ENCODE peak calls at places on chromosomes 5 and 9, in eight cellular contexts. P is activated T-helper 2 cell treated with anti-CD3 and anti-CD28 coated beads, Interferon-gamma antibody, Interleukin-2, Interleukin-4, amounts not matched to agents 10 μg/mL and 5 μg/mL and 100 μg/mL, durations not matched to agents 14 hours and 24 hours and 36 hours; H is NCI-H345; Y is NCI-H748 treated with DMSO at 0.1 percent for 48 hours; D is stimulated activated CD8-positive, alpha-beta memory T cell treated with anti-CD3 and anti-CD28 coated beads, Interleukin-7, amount 100 ng/mL, for 1 hour; O is NB4; G is SW 1271; R is upper lobe of right lung. Q is an unnamed sample.
A peak's percentile ranks its signal among the peaks of the same experiment; 100 is the strongest.

GRCh38 chr9:17018540-17019196 is 116.2 kb upstream of the CNTLN start:
- DNase-seq in P (no peak), H (no peak), Y (no peak), D (no peak), O (no peak), G (no peak), R (no peak), Q (no peak)

GRCh38 chr9:72526901-72527800 is 5.7 kb downstream of the TMC1 start:
- DNase-seq in P (peak; percentile 61), H (no peak), Y (no peak), D (peak; percentile 50), O (peak; percentile 88), G (no peak), R (peak; percentile 83), Q (no peak)

GRCh38 chr9:84975926-84976325 is 306.4 kb downstream of the NTRK2 start:
- DNase-seq in P (no peak), H (no peak), Y (no peak), D (no peak), O (no peak), G (no peak), R (no peak), Q (no peak)

GRCh38 chr5:175517824-175518450 is 39.6 kb downstream of the SFXN1 start:
- DNase-seq in P (peak; percentile 71), H (no peak), Y (no peak), D (peak; percentile 50), O (no peak), G (no peak), R (no peak), Q (no peak)

GRCh38 chr9:135440620-135441019 is 39.0 kb upstream of the PPP1R26 start:
- DNase-seq in P (no peak), H (no peak), Y (no peak), D (no peak), O (no peak), G (no peak), R (no peak), Q (no peak)

GRCh38 chr5:137141779-137142178 is 357.3 kb downstream of the SPOCK1 start:
- DNase-seq in P (no peak), H (peak; percentile 65), Y (no peak), D (no peak), O (peak; percentile 46), G (no peak), R (no peak), Q (no peak)

GRCh38 chr9:107020040-107020530 is 157.1 kb downstream of the ZNF462 start:
- DNase-seq in P (no peak), H (no peak), Y (no peak), D (no peak), O (no peak), G (no peak), R (no peak), Q (no peak)

GRCh38 chr9:135959814-135960213 is 1.4 kb downstream of the UBAC1 start:
- DNase-seq in P (no peak), H (no peak), Y (no peak), D (no peak), O (no peak), G (no peak), R (no peak), Q (no peak)

GRCh38 chr9:15468113-15468512 is 42.7 kb downstream of the PSIP1 start:
- DNase-seq in P (no peak), H (peak; percentile 8), Y (peak; percentile 27), D (no peak), O (no peak), G (no peak), R (no peak), Q (peak; percentile 13)

GRCh38 chr5:58064799-58065198 is 395.1 kb downstream of the PLK2 start:
- DNase-seq in P (no peak), H (no peak), Y (peak; percentile 47), D (no peak), O (no peak), G (no peak), R (no peak), Q (no peak)

GRCh38 chr5:83608122-83608521 is 112.5 kb downstream of the HAPLN1 start:
- DNase-seq in P (no peak), H (peak; percentile 39), Y (peak; percentile 56), D (no peak), O (peak; percentile 59), G (peak; percentile 1), R (no peak), Q (peak; percentile 45)

GRCh38 chr9:92501671-92502393 is 19.5 kb upstream of the ASPN start:
- DNase-seq in P (no peak), H (no peak), Y (no peak), D (no peak), O (peak; percentile 53), G (no peak), R (no peak), Q (peak; percentile 16)

GRCh38 chr9:32264171-32264862 is 120.1 kb upstream of the ACO1 start:
- DNase-seq in P (no peak), H (no peak), Y (no peak), D (no peak), O (peak; percentile 53), G (no peak), R (no peak), Q (no peak)

GRCh38 chr9:78132688-78133033 is 101.0 kb upstream of the GNAQ start:
- DNase-seq in P (no peak), H (no peak), Y (no peak), D (no peak), O (peak; percentile 43), G (no peak), R (no peak), Q (no peak)

GRCh38 chr9:77561321-77562020 is 86.7 kb downstream of the GNA14 start:
- DNase-seq in P (no peak), H (no peak), Y (no peak), D (no peak), O (peak; percentile 11), G (no peak), R (no peak), Q (no peak)

GRCh38 chr5:76500633-76501393 is 97.7 kb downstream of the IQGAP2 start:
- DNase-seq in P (no peak), H (no peak), Y (no peak), D (no peak), O (no peak), G (no peak), R (no peak), Q (no peak)

GRCh38 chr5:41995193-41995592 is 70.1 kb downstream of the FBXO4 start:
- DNase-seq in P (no peak), H (no peak), Y (no peak), D (no peak), O (no peak), G (no peak), R (no peak), Q (no peak)

GRCh38 chr5:60916646-60917045 is 28.2 kb downstream of the ERCC8 start:
- DNase-seq in P (no peak), H (no peak), Y (no peak), D (no peak), O (no peak), G (no peak), R (no peak), Q (no peak)

GRCh38 chr5:115686692-115687054 is 60.8 kb upstream of the TMED7 start:
- DNase-seq in P (no peak), H (no peak), Y (no peak), D (no peak), O (no peak), G (no peak), R (no peak), Q (no peak)

GRCh38 chr5:15995206-15996052 is 184.2 kb downstream of the MARCHF11 start:
- DNase-seq in P (no peak), H (no peak), Y (peak; percentile 67), D (no peak), O (peak; percentile 46), G (no peak), R (no peak), Q (peak; percentile 56)

GRCh38 chr5:138978085-138978484 is 103.0 kb upstream of the LRRTM2 start:
- DNase-seq in P (no peak), H (no peak), Y (no peak), D (no peak), O (no peak), G (no peak), R (no peak), Q (no peak)

Q was measured in SHP77 treated with DMSO at 0.1 percent for 48 hours.